ENCODE peak calls at places on chromosome 2, in seven cellular contexts. N is left lung, X is cardiac muscle cell, T is HFF-Myc, E is adrenal gland, I is sigmoid colon, U is B cell. P is an unnamed sample.

GRCh38 chr2:29110916-29111315 is 4.3 kb upstream of the CLIP4 start:
- DNase-seq in N (no peak), X (no peak), T (no peak), E (no peak), I (no peak), U (no peak), P (peak)

GRCh38 chr2:240622631-240623235 is 2.5 kb upstream of the GPR35 start:
- DNase-seq in N (peak), X (no peak), T (no peak), E (peak), I (peak), U (peak), P (no peak)

GRCh38 chr2:66446178-66446860 is 11.4 kb downstream of the MEIS1 start:
- DNase-seq in N (peak), X (peak), T (no peak), E (peak), I (peak), U (no peak), P (no peak)

GRCh38 chr2:182924311-182924710 is 57.9 kb upstream of the FRZB start:
- DNase-seq in N (no peak), X (no peak), T (no peak), E (no peak), I (no peak), U (no peak), P (no peak)

GRCh38 chr2:26299488-26300092 is 46.4 kb upstream of the SELENOI start:
- DNase-seq in N (no peak), X (peak), T (no peak), E (peak), I (no peak), U (no peak), P (peak)

GRCh38 chr2:128178650-128179460 is 87.9 kb downstream of the UGGT1 start:
- DNase-seq in N (no peak), X (peak), T (peak), E (peak), I (peak), U (peak), P (peak)

GRCh38 chr2:227324671-227325055 is 388 bp upstream of the MFF start:
- DNase-seq in N (no peak), X (no peak), T (peak), E (peak), I (no peak), U (peak), P (peak)

GRCh38 chr2:202237787-202238233 is 587 bp downstream of the SUMO1 start:
- DNase-seq in N (no peak), X (peak), T (no peak), E (peak), I (peak), U (peak), P (peak)

GRCh38 chr2:99701503-99701902 is 211.7 kb upstream of the REV1 start:
- DNase-seq in N (no peak), X (no peak), T (no peak), E (no peak), I (no peak), U (no peak), P (no peak)

GRCh38 chr2:233462202-233462785 is 104.3 kb downstream of the USP40 start:
- DNase-seq in N (peak), X (no peak), T (no peak), E (no peak), I (no peak), U (no peak), P (no peak)

GRCh38 chr2:107197601-107198000 is 311.6 kb upstream of the ST6GAL2 start:
- DNase-seq in N (no peak), X (no peak), T (no peak), E (no peak), I (no peak), U (no peak), P (no peak)

GRCh38 chr2:237254911-237255578 is 158.9 kb downstream of the COL6A3 start:
- DNase-seq in N (no peak), X (no peak), T (peak), E (no peak), I (no peak), U (no peak), P (no peak)

GRCh38 chr2:39469807-39470206 is 32.7 kb upstream of the MAP4K3 start:
- DNase-seq in N (no peak), X (peak), T (peak), E (peak), I (no peak), U (peak), P (peak)

GRCh38 chr2:159450180-159450579 is 163.7 kb upstream of the WDSUB1 start:
- DNase-seq in N (no peak), X (no peak), T (no peak), E (no peak), I (no peak), U (no peak), P (no peak)

GRCh38 chr2:157845081-157845480 is 31.0 kb downstream of the ACVR1 start:
- DNase-seq in N (no peak), X (no peak), T (no peak), E (no peak), I (no peak), U (no peak), P (no peak)

GRCh38 chr2:233331536-233331935 is 22.8 kb upstream of the DGKD start:
- DNase-seq in N (peak), X (no peak), T (no peak), E (peak), I (peak), U (peak), P (peak)

GRCh38 chr2:38187416-38188127 is 111.6 kb upstream of the CYP1B1 start:
- DNase-seq in N (peak), X (no peak), T (no peak), E (peak), I (peak), U (no peak), P (no peak)

GRCh38 chr2:47334356-47335136 is 68.4 kb upstream of the MSH2 start:
- DNase-seq in N (no peak), X (no peak), T (no peak), E (no peak), I (no peak), U (no peak), P (no peak)

GRCh38 chr2:186052930-186053329 is 314.3 kb downstream of the FSIP2 start:
- DNase-seq in N (no peak), X (no peak), T (no peak), E (no peak), I (no peak), U (no peak), P (no peak)

GRCh38 chr2:69211111-69211510 is 175.9 kb downstream of the GFPT1 start:
- DNase-seq in N (no peak), X (no peak), T (no peak), E (no peak), I (no peak), U (no peak), P (no peak)

GRCh38 chr2:161161074-161161577 is 898 bp downstream of the TANK start:
- DNase-seq in N (no peak), X (no peak), T (no peak), E (no peak), I (no peak), U (peak), P (peak)

GRCh38 chr2:238803996-238804395 is 43.9 kb upstream of the TWIST2 start:
- DNase-seq in N (no peak), X (no peak), T (no peak), E (no peak), I (no peak), U (no peak), P (no peak)

GRCh38 chr2:64797881-64798590 is 144.3 kb upstream of the SERTAD2 start:
- DNase-seq in N (no peak), X (no peak), T (peak), E (no peak), I (no peak), U (no peak), P (no peak)

GRCh38 chr2:24820598-24821432 is 27.6 kb downstream of the CENPO start:
- DNase-seq in N (peak), X (no peak), T (no peak), E (no peak), I (peak), U (no peak), P (no peak)

GRCh38 chr2:218720048-218721041 is 9.7 kb downstream of the TTLL4 start:
- DNase-seq in N (no peak), X (no peak), T (no peak), E (no peak), I (no peak), U (no peak), P (no peak)

GRCh38 chr2:44692821-44693220 is 248.7 kb upstream of the SIX3 start:
- DNase-seq in N (no peak), X (no peak), T (no peak), E (no peak), I (no peak), U (no peak), P (no peak)

GRCh38 chr2:210299974-210300373 is 15.0 kb downstream of the MYL1 start:
- DNase-seq in N (no peak), X (no peak), T (no peak), E (no peak), I (no peak), U (no peak), P (no peak)

GRCh38 chr2:205407984-205408383 is 274.3 kb upstream of the NRP2 start:
- DNase-seq in N (no peak), X (no peak), T (peak), E (no peak), I (no peak), U (no peak), P (no peak)

GRCh38 chr2:147547425-147547824 is 297.4 kb upstream of the ACVR2A start:
- DNase-seq in N (no peak), X (no peak), T (no peak), E (no peak), I (no peak), U (no peak), P (no peak)

GRCh38 chr2:72713857-72714256 is 112.0 kb downstream of the EXOC6B start:
- DNase-seq in N (no peak), X (no peak), T (no peak), E (no peak), I (no peak), U (no peak), P (no peak)
- TF ChIP-seq CTCF in N (no peak), X (peak), T (no peak), E (no peak), I (no peak), U (no peak), P (no peak)

DNA sequence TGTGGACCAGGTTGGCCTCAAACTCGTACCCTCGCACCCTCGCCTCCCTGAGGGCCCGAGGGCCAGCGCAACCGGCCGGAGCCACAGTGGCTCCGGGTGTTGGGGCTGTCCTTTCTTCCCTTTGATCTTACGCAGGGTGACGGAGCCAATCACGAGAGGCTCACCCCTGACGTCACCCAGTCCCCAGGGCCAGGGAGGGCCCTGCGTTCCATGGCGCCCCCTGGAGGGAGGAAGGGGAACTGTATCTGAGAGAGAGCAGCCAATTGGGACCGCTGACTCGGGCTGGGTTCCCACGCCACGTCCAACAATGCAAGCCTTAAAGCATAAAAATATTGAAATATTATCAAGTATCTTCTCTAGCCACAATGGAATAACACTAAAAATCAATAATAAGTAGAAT is 432.8 kb upstream of the LRRTM4 start:
- DNase-seq in N (no peak), X (no peak), T (no peak), E (no peak), I (no peak), U (no peak), P (no peak)
- TF ChIP-seq CTCF in N (no peak), X (no peak), T (peak), E (no peak), I (no peak), U (no peak), P (peak)

GRCh38 chr2:111618953-111619902 is 264.8 kb downstream of the ANAPC1 start:
- DNase-seq in N (no peak), X (no peak), T (no peak), E (no peak), I (no peak), U (no peak), P (no peak)

GRCh38 chr2:111618577-111618930 is 265.4 kb downstream of the ANAPC1 start:
- DNase-seq in N (peak), X (no peak), T (no peak), E (peak), I (no peak), U (no peak), P (no peak)

GRCh38 chr2:111617299-111617803 is 266.6 kb downstream of the ANAPC1 start:
- DNase-seq in N (no peak), X (no peak), T (no peak), E (no peak), I (no peak), U (no peak), P (no peak)

GRCh38 chr2:111616651-111617218 is 267.3 kb downstream of the ANAPC1 start:
- DNase-seq in N (no peak), X (no peak), T (no peak), E (no peak), I (no peak), U (no peak), P (no peak)

GRCh38 chr2:111617804-111618576 is 266.0 kb downstream of the ANAPC1 start:
- DNase-seq in N (peak), X (no peak), T (no peak), E (peak), I (no peak), U (no peak), P (no peak)
- TF ChIP-seq CTCF in N (no peak), X (no peak), T (no peak), E (no peak), I (no peak), U (no peak), P (no peak)

GRCh38 chr2:212892193-212892592 is 259.2 kb downstream of the IKZF2 start:
- DNase-seq in N (no peak), X (peak), T (no peak), E (no peak), I (no peak), U (no peak), P (no peak)
- TF ChIP-seq CTCF in N (no peak), X (peak), T (no peak), E (no peak), I (no peak), U (no peak), P (peak)

DNA sequence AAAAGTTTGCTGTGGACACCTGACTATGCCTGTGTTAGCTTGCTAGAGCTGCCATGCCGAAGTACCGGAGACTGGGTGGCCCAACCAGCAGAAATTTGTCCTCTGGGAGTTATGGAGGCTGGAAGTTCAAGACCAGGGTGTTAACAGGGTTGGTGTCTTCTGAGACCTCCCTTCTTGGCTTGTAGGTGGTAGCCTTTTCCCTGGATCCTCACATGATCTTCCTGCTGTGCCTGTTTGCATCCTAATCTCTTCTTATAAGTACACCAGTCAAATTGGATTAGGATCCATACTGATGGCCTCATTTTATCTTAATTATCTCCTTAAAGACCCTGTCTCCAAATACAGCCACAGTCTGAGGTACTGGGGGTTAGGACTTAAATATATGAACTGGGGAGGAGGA is 845 bp downstream of the TMEM177 start:
- DNase-seq in N (no peak), X (no peak), T (no peak), E (no peak), I (no peak), U (no peak), P (no peak)
- TF ChIP-seq CTCF in N (no peak), X (no peak), T (no peak), E (no peak), I (no peak), U (no peak), P (no peak)

GRCh38 chr2:136408795-136409194 is 290.8 kb upstream of the CXCR4 start:
- DNase-seq in N (no peak), X (no peak), T (no peak), E (no peak), I (no peak), U (no peak), P (no peak)

GRCh38 chr2:136404925-136405324 is 287.0 kb upstream of the CXCR4 start:
- DNase-seq in N (peak), X (no peak), T (no peak), E (no peak), I (no peak), U (no peak), P (no peak)

GRCh38 chr2:136407952-136408318 is 290.0 kb upstream of the CXCR4 start:
- DNase-seq in N (no peak), X (no peak), T (no peak), E (no peak), I (no peak), U (no peak), P (no peak)

GRCh38 chr2:136410673-136411072 is 292.7 kb upstream of the CXCR4 start:
- DNase-seq in N (no peak), X (no peak), T (no peak), E (no peak), I (no peak), U (no peak), P (no peak)

GRCh38 chr2:136407113-136407951 is 289.4 kb upstream of the CXCR4 start:
- DNase-seq in N (no peak), X (no peak), T (no peak), E (no peak), I (no peak), U (no peak), P (no peak)
- TF ChIP-seq CTCF in N (no peak), X (no peak), T (no peak), E (no peak), I (no peak), U (no peak), P (no peak)

GRCh38 chr2:5915926-5916325 is 223.7 kb downstream of the SOX11 start:
- DNase-seq in N (no peak), X (peak), T (no peak), E (no peak), I (no peak), U (no peak), P (no peak)
- TF ChIP-seq CTCF in N (peak), X (no peak), T (peak), E (no peak), I (no peak), U (no peak), P (peak)